ENCODE peak calls at places on chromosomes 1 and 21, in ten cellular contexts. One of them, this sample, is unnamed.

GRCh38 chr1:91604632-91605031 is 104.0 kb downstream of the CDC7 start:
- DNase-seq in left lung: no peak
- DNase-seq in endodermal cell: no peak
- DNase-seq in heart right ventricle: no peak
- DNase-seq in MM.1S: no peak
- DNase-seq in IMR-90: peak
- DNase-seq in breast epithelium: no peak
- DNase-seq in upper lobe of right lung: no peak
- DNase-seq in thyroid gland: no peak
- DNase-seq in neural progenitor cell: no peak
- DNase-seq in this sample: no peak

GRCh38 chr1:165501975-165502358 is 41.8 kb upstream of the LRRC52 start:
- DNase-seq in thyroid gland: no peak
- DNase-seq in breast epithelium: no peak
- DNase-seq in IMR-90: no peak
- DNase-seq in heart right ventricle: no peak
- DNase-seq in left lung: no peak
- DNase-seq in endodermal cell: no peak
- DNase-seq in MM.1S: no peak
- DNase-seq in upper lobe of right lung: no peak
- DNase-seq in neural progenitor cell: no peak
- DNase-seq in this sample: peak

GRCh38 chr21:18741954-18742353 is 338.4 kb upstream of the TMPRSS15 start:
- DNase-seq in MM.1S: no peak
- DNase-seq in upper lobe of right lung: no peak
- DNase-seq in thyroid gland: no peak
- DNase-seq in IMR-90: no peak
- DNase-seq in breast epithelium: no peak
- DNase-seq in heart right ventricle: no peak
- DNase-seq in left lung: no peak
- DNase-seq in endodermal cell: no peak
- DNase-seq in neural progenitor cell: no peak
- DNase-seq in this sample: no peak

GRCh38 chr1:168709896-168710305 is 19.1 kb downstream of the DPT start:
- DNase-seq in IMR-90: no peak
- DNase-seq in heart right ventricle: no peak
- DNase-seq in upper lobe of right lung: no peak
- DNase-seq in neural progenitor cell: no peak
- DNase-seq in breast epithelium: no peak
- DNase-seq in endodermal cell: no peak
- DNase-seq in left lung: no peak
- DNase-seq in thyroid gland: no peak
- DNase-seq in MM.1S: no peak
- DNase-seq in this sample: no peak

GRCh38 chr1:188058801-188059200 is 1230.1 kb downstream of the PLA2G4A start:
- DNase-seq in MM.1S: no peak
- DNase-seq in thyroid gland: no peak
- DNase-seq in neural progenitor cell: no peak
- DNase-seq in heart right ventricle: no peak
- DNase-seq in endodermal cell: no peak
- DNase-seq in breast epithelium: no peak
- DNase-seq in IMR-90: no peak
- DNase-seq in upper lobe of right lung: no peak
- DNase-seq in left lung: no peak
- DNase-seq in this sample: no peak

GRCh38 chr1:149979972-149980548 is 30.5 kb downstream of the OTUD7B start:
- DNase-seq in upper lobe of right lung: no peak
- DNase-seq in breast epithelium: no peak
- DNase-seq in neural progenitor cell: no peak
- DNase-seq in MM.1S: no peak
- DNase-seq in IMR-90: no peak
- DNase-seq in thyroid gland: no peak
- DNase-seq in heart right ventricle: no peak
- DNase-seq in endodermal cell: no peak
- DNase-seq in left lung: no peak
- DNase-seq in this sample: no peak

GRCh38 chr1:157626099-157626498 is 28.2 kb upstream of the FCRL4 start:
- DNase-seq in endodermal cell: peak
- DNase-seq in left lung: no peak
- DNase-seq in thyroid gland: no peak
- DNase-seq in breast epithelium: no peak
- DNase-seq in upper lobe of right lung: no peak
- DNase-seq in MM.1S: peak
- DNase-seq in IMR-90: no peak
- DNase-seq in neural progenitor cell: peak
- DNase-seq in heart right ventricle: no peak
- DNase-seq in this sample: peak

GRCh38 chr1:228463559-228464455 is 23.4 kb upstream of the RNF187 start:
- DNase-seq in endodermal cell: peak
- DNase-seq in upper lobe of right lung: no peak
- DNase-seq in left lung: no peak
- DNase-seq in neural progenitor cell: peak
- DNase-seq in IMR-90: peak
- DNase-seq in breast epithelium: no peak
- DNase-seq in MM.1S: peak
- DNase-seq in heart right ventricle: no peak
- DNase-seq in thyroid gland: peak
- DNase-seq in this sample: no peak

GRCh38 chr1:200749090-200749489 is 10.4 kb downstream of the CAMSAP2 start:
- DNase-seq in heart right ventricle: no peak
- DNase-seq in endodermal cell: no peak
- DNase-seq in MM.1S: no peak
- DNase-seq in breast epithelium: no peak
- DNase-seq in left lung: no peak
- DNase-seq in IMR-90: no peak
- DNase-seq in neural progenitor cell: no peak
- DNase-seq in thyroid gland: no peak
- DNase-seq in upper lobe of right lung: no peak
- DNase-seq in this sample: no peak

GRCh38 chr1:234256359-234256758 is 116.9 kb upstream of the COA6 start:
- DNase-seq in neural progenitor cell: no peak
- DNase-seq in left lung: no peak
- DNase-seq in breast epithelium: no peak
- DNase-seq in MM.1S: peak
- DNase-seq in upper lobe of right lung: no peak
- DNase-seq in IMR-90: peak
- DNase-seq in heart right ventricle: no peak
- DNase-seq in endodermal cell: no peak
- DNase-seq in thyroid gland: no peak
- DNase-seq in this sample: no peak

GRCh38 chr1:179586107-179586823 is 5.4 kb upstream of the TDRD5 start:
- DNase-seq in left lung: peak
- DNase-seq in neural progenitor cell: peak
- DNase-seq in MM.1S: peak
- DNase-seq in IMR-90: no peak
- DNase-seq in breast epithelium: peak
- DNase-seq in heart right ventricle: peak
- DNase-seq in endodermal cell: peak
- DNase-seq in thyroid gland: peak
- DNase-seq in upper lobe of right lung: peak
- DNase-seq in this sample: peak

GRCh38 chr1:204255966-204256365 is 42.2 kb upstream of the GOLT1A start:
- DNase-seq in MM.1S: no peak
- DNase-seq in thyroid gland: no peak
- DNase-seq in breast epithelium: no peak
- DNase-seq in neural progenitor cell: no peak
- DNase-seq in heart right ventricle: no peak
- DNase-seq in upper lobe of right lung: no peak
- DNase-seq in endodermal cell: peak
- DNase-seq in IMR-90: peak
- DNase-seq in left lung: no peak
- DNase-seq in this sample: no peak

GRCh38 chr1:114208659-114209215 is 55.1 kb upstream of the SYT6 start:
- DNase-seq in endodermal cell: no peak
- DNase-seq in IMR-90: no peak
- DNase-seq in thyroid gland: no peak
- DNase-seq in heart right ventricle: no peak
- DNase-seq in upper lobe of right lung: no peak
- DNase-seq in MM.1S: no peak
- DNase-seq in neural progenitor cell: no peak
- DNase-seq in breast epithelium: no peak
- DNase-seq in left lung: no peak
- DNase-seq in this sample: no peak

DNA sequence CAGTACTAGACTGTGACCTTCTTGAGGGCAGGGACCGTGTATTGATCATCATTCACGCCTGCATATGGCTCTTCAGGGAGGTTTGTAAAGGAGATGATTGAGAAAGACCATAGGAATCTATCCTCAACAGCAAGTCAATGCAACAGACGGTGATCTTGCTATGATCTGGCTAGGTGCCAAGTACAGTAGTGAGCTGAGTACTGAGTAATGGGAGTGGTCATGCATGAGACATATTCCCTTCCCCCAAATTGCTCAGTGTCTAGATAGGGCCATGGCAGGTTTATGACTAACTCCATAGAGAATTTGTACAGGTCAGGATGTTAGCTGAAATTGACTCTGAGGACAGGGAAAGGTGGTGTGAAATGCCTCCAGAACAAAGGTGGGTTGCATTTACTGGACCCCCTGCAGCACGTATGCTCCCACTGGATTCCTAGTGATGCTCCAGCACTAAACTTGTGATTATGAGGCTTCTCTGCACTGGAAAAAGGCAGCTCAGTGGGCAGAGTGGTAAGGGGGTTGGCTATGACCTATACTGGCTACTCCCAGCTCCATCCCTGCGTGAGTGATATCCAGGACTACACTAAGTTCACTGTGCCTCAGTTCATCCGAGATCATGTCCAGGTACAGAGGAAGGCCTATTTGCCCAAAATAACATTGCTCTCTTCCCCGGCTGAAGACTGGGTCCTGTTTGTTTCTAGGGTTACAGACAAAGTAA is 37.2 kb downstream of the KCNJ6 start:
- DNase-seq in IMR-90: peak
- DNase-seq in heart right ventricle: no peak
- DNase-seq in thyroid gland: no peak
- DNase-seq in left lung: no peak
- DNase-seq in neural progenitor cell: no peak
- DNase-seq in upper lobe of right lung: no peak
- DNase-seq in endodermal cell: no peak
- DNase-seq in MM.1S: no peak
- DNase-seq in breast epithelium: no peak
- DNase-seq in this sample: no peak
- H3K4me3 ChIP-seq in IMR-90: no peak
- H3K4me3 ChIP-seq in heart right ventricle: no peak
- H3K4me3 ChIP-seq in thyroid gland: no peak
- H3K4me3 ChIP-seq in left lung: no peak
- H3K4me3 ChIP-seq in neural progenitor cell: no peak
- H3K4me3 ChIP-seq in upper lobe of right lung: no peak
- H3K4me3 ChIP-seq in endodermal cell: no peak
- H3K4me3 ChIP-seq in MM.1S: no peak
- H3K4me3 ChIP-seq in breast epithelium: no peak
- H3K4me3 ChIP-seq in this sample: no peak

GRCh38 chr1:2360588-2361364 is 30.6 kb downstream of the MORN1 start:
- DNase-seq in MM.1S: no peak
- DNase-seq in left lung: no peak
- DNase-seq in thyroid gland: no peak
- DNase-seq in breast epithelium: no peak
- DNase-seq in neural progenitor cell: no peak
- DNase-seq in IMR-90: peak
- DNase-seq in upper lobe of right lung: peak
- DNase-seq in endodermal cell: no peak
- DNase-seq in heart right ventricle: peak
- DNase-seq in this sample: no peak
- H3K27ac ChIP-seq in MM.1S: no peak
- H3K27ac ChIP-seq in left lung: no peak
- H3K27ac ChIP-seq in thyroid gland: peak
- H3K27ac ChIP-seq in breast epithelium: no peak
- H3K27ac ChIP-seq in neural progenitor cell: no peak
- H3K27ac ChIP-seq in IMR-90: no peak
- H3K27ac ChIP-seq in upper lobe of right lung: no peak
- H3K27ac ChIP-seq in endodermal cell: no peak
- H3K27ac ChIP-seq in heart right ventricle: no peak
- H3K27ac ChIP-seq in this sample: peak

GRCh38 chr1:15304708-15305326 is 57.8 kb downstream of the FHAD1 start:
- DNase-seq in heart right ventricle: peak
- DNase-seq in left lung: peak
- DNase-seq in IMR-90: peak
- DNase-seq in MM.1S: peak
- DNase-seq in thyroid gland: peak
- DNase-seq in neural progenitor cell: peak
- DNase-seq in upper lobe of right lung: peak
- DNase-seq in endodermal cell: peak
- DNase-seq in breast epithelium: peak
- DNase-seq in this sample: peak
- H3K4me3 ChIP-seq in heart right ventricle: no peak
- H3K4me3 ChIP-seq in left lung: no peak
- H3K4me3 ChIP-seq in IMR-90: no peak
- H3K4me3 ChIP-seq in MM.1S: no peak
- H3K4me3 ChIP-seq in thyroid gland: no peak
- H3K4me3 ChIP-seq in neural progenitor cell: no peak
- H3K4me3 ChIP-seq in upper lobe of right lung: no peak
- H3K4me3 ChIP-seq in endodermal cell: no peak
- H3K4me3 ChIP-seq in breast epithelium: no peak
- H3K4me3 ChIP-seq in this sample: no peak

DNA sequence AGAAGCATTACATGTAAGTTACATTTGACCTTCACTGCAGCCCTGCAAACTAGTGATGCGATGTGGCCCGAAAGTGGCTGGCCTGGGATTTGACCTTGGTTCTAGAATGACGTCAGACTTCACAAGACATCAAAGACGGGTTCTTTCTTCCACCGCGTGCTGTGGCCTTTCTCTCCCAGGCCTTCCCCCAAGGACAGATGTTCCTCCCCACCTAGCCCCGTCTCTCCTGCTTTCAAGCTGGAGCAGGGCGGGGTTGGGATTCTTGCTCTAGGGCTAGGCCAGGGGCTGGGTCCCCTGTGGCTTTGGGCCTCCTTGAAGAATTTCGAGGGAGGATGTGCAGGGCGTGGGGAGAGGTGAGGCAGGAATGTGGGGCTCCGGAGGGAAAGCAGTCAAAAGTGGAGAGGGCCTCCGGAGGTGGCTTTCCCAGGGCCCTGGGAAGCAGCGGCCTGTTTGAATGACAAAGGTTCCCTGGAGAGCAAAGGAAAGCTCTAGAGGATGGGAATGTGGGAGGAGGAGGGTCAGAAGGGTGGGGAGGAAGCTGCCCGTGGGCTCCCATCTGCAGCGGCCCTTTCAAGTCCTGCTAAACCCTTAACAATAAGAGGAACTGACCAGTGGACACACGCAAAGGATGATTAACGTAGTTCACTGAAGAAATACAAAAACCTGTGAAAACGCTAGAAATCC is 49.9 kb upstream of the SLC2A1 start:
- DNase-seq in heart right ventricle: no peak
- DNase-seq in MM.1S: no peak
- DNase-seq in upper lobe of right lung: no peak
- DNase-seq in IMR-90: no peak
- DNase-seq in endodermal cell: peak
- DNase-seq in thyroid gland: no peak
- DNase-seq in neural progenitor cell: peak
- DNase-seq in breast epithelium: no peak
- DNase-seq in left lung: no peak
- DNase-seq in this sample: no peak
- H3K27ac ChIP-seq in heart right ventricle: no peak
- H3K27ac ChIP-seq in MM.1S: no peak
- H3K27ac ChIP-seq in upper lobe of right lung: no peak
- H3K27ac ChIP-seq in IMR-90: no peak
- H3K27ac ChIP-seq in endodermal cell: peak
- H3K27ac ChIP-seq in thyroid gland: no peak
- H3K27ac ChIP-seq in neural progenitor cell: peak
- H3K27ac ChIP-seq in breast epithelium: no peak
- H3K27ac ChIP-seq in left lung: no peak
- H3K27ac ChIP-seq in this sample: no peak

This sample was measured in body of pancreas.